ENCODE peak calls at places on chromosomes 12 and 14, in five cellular contexts. T is small intestine; R is CD8-positive, alpha-beta T cell; F is neuronal stem cell; Q is fibroblast of lung. L is an unnamed sample. For H3K4me1 and H3K9me3, the result is how much of the 10 kb centered on the place peaks cover.

GRCh38 chr14:75301666-75302325 is 23.2 kb downstream of the FOS start:
- DNase-seq in T (peak), R (no peak), F (no peak), Q (peak), L (peak)

GRCh38 chr12:1591029-1591428 is 3.4 kb downstream of the FBXL14 start:
- DNase-seq in T (peak), R (no peak), F (no peak), Q (no peak), L (peak)

GRCh38 chr14:22887990-22888378 is 5.0 kb downstream of the REM2 start:
- DNase-seq in T (no peak), R (no peak), F (no peak), Q (no peak), L (no peak)

GRCh38 chr14:62209287-62209899 is 447.2 kb downstream of the SNAPC1 start:
- DNase-seq in T (no peak), R (no peak), F (no peak), Q (peak), L (no peak)

GRCh38 chr14:105255021-105255507 is 6.7 kb downstream of the BTBD6 start:
- DNase-seq in T (no peak), R (no peak), F (no peak), Q (peak), L (no peak)

GRCh38 chr12:62625238-62625637 is 158.6 kb downstream of the MON2 start:
- DNase-seq in T (no peak), R (no peak), F (no peak), Q (no peak), L (peak)

GRCh38 chr12:121888478-121889266 is at the start of gene PSMD9:
- DNase-seq in T (peak), R (peak), F (peak), Q (peak), L (peak)

GRCh38 chr14:96584199-96584906 is 82.2 kb downstream of the PAPOLA start:
- DNase-seq in T (peak), R (no peak), F (peak), Q (no peak), L (peak)

GRCh38 chr14:75399819-75400678 is 27.8 kb upstream of the JDP2 start:
- DNase-seq in T (peak), R (no peak), F (no peak), Q (peak), L (peak)

GRCh38 chr12:125013816-125014442 is 20.5 kb downstream of the BRI3BP start:
- DNase-seq in T (peak), R (no peak), F (no peak), Q (no peak), L (no peak)

GRCh38 chr12:68222336-68222735 is 3.3 kb downstream of the IL26 start:
- DNase-seq in T (no peak), R (no peak), F (no peak), Q (peak), L (no peak)

GRCh38 chr14:33317675-33318074 is 379.0 kb downstream of the NPAS3 start:
- DNase-seq in T (no peak), R (no peak), F (no peak), Q (no peak), L (no peak)

GRCh38 chr12:42296503-42297109 is 29.3 kb downstream of the ZCRB1 start:
- DNase-seq in T (peak), R (no peak), F (no peak), Q (peak), L (no peak)

GRCh38 chr12:64177001-64177400 is 45.1 kb downstream of the KICS2 start:
- DNase-seq in T (no peak), R (no peak), F (no peak), Q (no peak), L (no peak)

GRCh38 chr14:95225251-95225887 is 68.0 kb upstream of the DICER1 start:
- DNase-seq in T (peak), R (no peak), F (no peak), Q (no peak), L (no peak)

GRCh38 chr14:31241450-31242114 is 34.0 kb upstream of the HECTD1 start:
- DNase-seq in T (no peak), R (no peak), F (no peak), Q (peak), L (no peak)

GRCh38 chr12:114209852-114210251 is 196.1 kb downstream of the TBX5 start:
- DNase-seq in T (no peak), R (no peak), F (no peak), Q (no peak), L (no peak)

GRCh38 chr14:36666416-36667206 is 5.0 kb downstream of the PAX9 start:
- DNase-seq in T (no peak), R (no peak), F (no peak), Q (no peak), L (no peak)

GRCh38 chr12:49703647-49704137 is 3.5 kb downstream of the FMNL3 start:
- DNase-seq in T (no peak), R (no peak), F (no peak), Q (peak), L (no peak)

GRCh38 chr14:51422704-51423103 is 182.7 kb downstream of the TMX1 start:
- DNase-seq in T (no peak), R (no peak), F (no peak), Q (no peak), L (no peak)

GRCh38 chr14:59101441-59101840 is 87.0 kb upstream of the DAAM1 start:
- DNase-seq in T (no peak), R (no peak), F (no peak), Q (no peak), L (no peak)

GRCh38 chr14:20468773-20469241 is 399 bp upstream of the PNP start:
- DNase-seq in T (no peak), R (no peak), F (no peak), Q (no peak), L (peak)

GRCh38 chr14:104650057-104650980 is 39.1 kb upstream of the INF2 start:
- DNase-seq in T (peak), R (peak), F (peak), Q (peak), L (peak)

GRCh38 chr12:90936230-90937005 is 18.6 kb downstream of the CCER1 start:
- DNase-seq in T (no peak), R (no peak), F (no peak), Q (no peak), L (no peak)

GRCh38 chr12:50764861-50765324 is 992 bp downstream of the ATF1 start:
- DNase-seq in T (peak), R (peak), F (no peak), Q (peak), L (peak)

GRCh38 chr12:109277899-109278762 is 31.0 kb downstream of the FOXN4 start:
- DNase-seq in T (no peak), R (no peak), F (no peak), Q (peak), L (peak)

GRCh38 chr12:130916251-130916911 is 37.3 kb upstream of the ADGRD1 start:
- DNase-seq in T (peak), R (no peak), F (peak), Q (peak), L (peak)

GRCh38 chr14:59081680-59082079 is 106.8 kb upstream of the DAAM1 start:
- DNase-seq in T (no peak), R (no peak), F (no peak), Q (peak), L (no peak)

GRCh38 chr14:56844603-56845002 is 34.3 kb upstream of the OTX2 start:
- DNase-seq in T (no peak), R (no peak), F (no peak), Q (no peak), L (no peak)

GRCh38 chr14:101215266-101215665 is 311.7 kb upstream of the RTL1 start:
- DNase-seq in T (no peak), R (no peak), F (no peak), Q (no peak), L (no peak)

GRCh38 chr14:85577542-85578140 is 47.7 kb downstream of the FLRT2 start:
- DNase-seq in T (no peak), R (no peak), F (no peak), Q (no peak), L (no peak)

GRCh38 chr14:85576848-85577541 is 47.1 kb downstream of the FLRT2 start:
- DNase-seq in T (no peak), R (no peak), F (no peak), Q (no peak), L (no peak)

GRCh38 chr14:85575617-85575898 is 45.6 kb downstream of the FLRT2 start:
- DNase-seq in T (no peak), R (no peak), F (no peak), Q (no peak), L (no peak)

GRCh38 chr14:85574849-85575616 is 45.1 kb downstream of the FLRT2 start:
- DNase-seq in T (no peak), R (no peak), F (no peak), Q (no peak), L (no peak)

GRCh38 chr14:85576161-85576560 is 46.2 kb downstream of the FLRT2 start:
- DNase-seq in T (no peak), R (no peak), F (no peak), Q (peak), L (no peak)
- H3K4me1 ChIP-seq in T (under half), R (under half), F (under half), Q (under half), L (under half)

DNA sequence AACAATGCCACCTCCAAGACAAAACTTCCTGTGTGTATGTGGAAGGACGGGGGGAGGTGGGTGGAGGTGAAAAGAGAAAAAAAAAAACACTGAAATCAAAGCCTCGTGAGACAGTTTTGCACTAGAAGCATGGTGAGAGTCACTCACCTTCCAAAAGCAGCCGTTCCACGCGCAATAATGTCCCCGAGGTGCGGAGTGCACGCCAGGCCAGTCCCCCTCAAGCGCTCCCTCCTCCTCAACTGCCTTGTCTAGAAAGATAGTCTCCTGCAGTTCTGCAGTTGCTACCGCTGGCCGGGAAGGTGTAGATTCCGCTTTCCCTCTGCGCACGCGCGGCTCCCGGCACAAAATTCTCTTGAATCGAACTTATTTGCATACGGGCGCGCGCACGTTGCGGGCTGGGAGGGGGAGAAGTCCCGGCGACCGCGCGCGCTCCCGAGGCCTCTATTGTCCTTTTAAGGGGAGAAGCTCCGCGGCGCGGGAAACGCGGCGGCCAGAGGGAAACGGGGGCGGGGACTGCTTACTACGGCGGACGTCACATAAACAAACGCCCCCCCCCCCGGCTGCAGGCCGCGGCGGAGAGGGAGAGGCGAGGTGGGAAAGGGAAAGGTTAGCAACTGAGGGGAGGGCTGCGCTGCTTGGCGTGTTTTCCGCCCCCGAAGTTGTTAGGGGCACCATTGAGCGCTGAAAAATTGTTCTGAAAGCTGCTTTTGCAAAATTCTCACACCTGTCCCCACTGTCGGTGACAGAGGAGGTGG is at the start of gene SINHCAF:
- DNase-seq in T (peak), R (peak), F (peak), Q (peak), L (peak)
- H3K9me3 ChIP-seq in T (under half), R (under half), F (under half), Q (under half), L (under half)

GRCh38 chr14:54784060-54784459 is 118.6 kb downstream of the GCH1 start:
- DNase-seq in T (peak), R (no peak), F (no peak), Q (no peak), L (no peak)

GRCh38 chr14:54783660-54784015 is 119.0 kb downstream of the GCH1 start:
- DNase-seq in T (no peak), R (no peak), F (no peak), Q (no peak), L (no peak)

GRCh38 chr14:54785111-54785777 is 117.4 kb downstream of the GCH1 start:
- DNase-seq in T (no peak), R (no peak), F (no peak), Q (no peak), L (no peak)

GRCh38 chr14:54785778-54786160 is 116.9 kb downstream of the GCH1 start:
- DNase-seq in T (no peak), R (no peak), F (no peak), Q (no peak), L (no peak)

GRCh38 chr14:54784657-54785056 is 118.0 kb downstream of the GCH1 start:
- DNase-seq in T (peak), R (no peak), F (no peak), Q (no peak), L (no peak)
- H3K4me1 ChIP-seq in T (under half), R (under half), F (under half), Q (under half), L (under half)

GRCh38 chr14:106670006-106670405 is 1143.6 kb downstream of the TMEM121 start:
- DNase-seq in T (no peak), R (no peak), F (no peak), Q (no peak), L (no peak)

GRCh38 chr14:106662947-106663346 is 1136.6 kb downstream of the TMEM121 start:
- DNase-seq in T (no peak), R (no peak), F (no peak), Q (no peak), L (no peak)

GRCh38 chr14:106666341-106666740 is 1140.0 kb downstream of the TMEM121 start:
- DNase-seq in T (no peak), R (no peak), F (no peak), Q (no peak), L (no peak)

DNA sequence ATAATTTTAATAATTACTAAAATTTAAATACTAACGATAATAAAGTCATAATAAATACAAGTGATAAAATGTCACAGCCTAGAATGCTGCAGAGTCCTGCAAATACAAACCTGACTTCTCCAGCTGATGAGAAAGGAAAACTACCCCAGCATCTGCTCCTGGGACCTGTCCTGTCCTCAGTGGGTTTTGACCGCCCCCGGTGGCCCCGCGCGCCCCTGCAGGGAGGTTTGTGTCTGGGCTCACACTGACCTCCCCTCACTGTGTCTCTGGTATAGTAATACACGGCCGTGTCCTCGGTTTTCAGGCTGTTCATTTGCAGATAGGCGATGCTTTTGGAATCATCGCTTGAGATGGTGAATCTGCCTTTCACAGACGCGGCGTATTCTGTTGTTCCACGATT is 1139.4 kb downstream of the TMEM121 start:
- DNase-seq in T (no peak), R (no peak), F (no peak), Q (no peak), L (no peak)
- H3K9me3 ChIP-seq in T (under half), R (under half), F (under half), Q (under half), L (under half)

GRCh38 chr12:110679201-110679600 is 9.7 kb downstream of the HVCN1 start:
- DNase-seq in T (no peak), R (no peak), F (no peak), Q (no peak), L (no peak)
- H3K4me1 ChIP-seq in T (under half), R (under half), F (under half), Q (under half), L (under half)

GRCh38 chr12:34402228-34402898 is 380.1 kb downstream of the ALG10 start:
- DNase-seq in T (no peak), R (no peak), F (no peak), Q (no peak), L (peak)
- H3K9me3 ChIP-seq in T (under half), R (under half), F (half or more), Q (under half), L (under half)

DNA sequence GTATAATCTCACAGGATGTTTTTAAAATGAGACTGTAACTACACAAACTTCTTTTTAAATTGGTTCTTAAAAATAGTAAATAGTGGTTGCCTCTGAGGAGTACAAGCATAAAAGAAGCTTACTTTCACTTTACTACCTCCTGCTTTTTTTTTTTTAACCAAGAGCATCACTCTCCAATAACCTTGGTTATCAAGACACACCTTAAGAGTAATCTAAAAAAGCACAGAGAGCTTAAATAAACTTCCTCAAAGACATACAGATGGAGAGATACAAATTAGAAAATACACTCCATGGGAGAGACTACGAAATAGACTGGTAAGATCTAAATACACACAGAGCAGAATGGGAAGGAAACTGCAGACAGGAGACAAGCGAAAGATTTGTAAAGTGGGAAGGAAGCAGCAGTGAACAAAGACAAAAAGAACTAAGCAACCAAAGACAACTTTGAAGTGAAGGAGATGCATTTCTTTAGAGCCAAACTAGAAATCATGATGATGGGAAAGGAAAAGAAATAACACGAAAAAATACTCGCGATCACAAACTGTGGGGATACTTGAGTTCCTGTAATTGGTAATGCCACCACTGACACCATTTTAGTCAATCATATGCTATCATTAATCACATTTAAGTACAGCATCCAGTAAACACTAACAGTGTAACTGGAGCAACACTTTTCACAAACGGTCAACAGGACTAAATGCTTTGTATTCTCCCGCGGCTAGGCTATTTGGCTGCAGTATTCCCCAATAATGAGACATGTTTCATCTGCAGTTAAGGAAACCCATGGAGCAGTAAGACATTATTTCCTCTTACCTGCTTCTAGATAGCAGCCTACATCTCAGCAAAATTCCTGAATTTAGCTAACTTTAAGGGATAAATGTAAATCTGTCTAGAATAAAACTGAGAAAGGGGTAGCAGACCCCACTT is 8.2 kb downstream of the SINHCAF start:
- DNase-seq in T (peak), R (no peak), F (no peak), Q (peak), L (no peak)
- H3K4me1 ChIP-seq in T (under half), R (half or more), F (under half), Q (under half), L (half or more)